ENCODE peak calls at places on chromosomes 6 and 20, in four cellular contexts. One of them, this sample, is unnamed.

GRCh38 chr20:58825450-58825849 is 25.3 kb downstream of the GNAS-AS1 start:
- DNase-seq in MCF 10A: no peak
- DNase-seq in HEK293T: no peak
- DNase-seq in omental fat pad: no peak
- DNase-seq in this sample: no peak

GRCh38 chr20:2086177-2086979 is 15.2 kb upstream of the STK35 start:
- DNase-seq in MCF 10A: no peak
- DNase-seq in HEK293T: no peak
- DNase-seq in omental fat pad: no peak
- DNase-seq in this sample: no peak

GRCh38 chr6:105112577-105112976 is 67.2 kb downstream of the POPDC3 start:
- DNase-seq in MCF 10A: no peak
- DNase-seq in HEK293T: no peak
- DNase-seq in omental fat pad: no peak
- DNase-seq in this sample: no peak

GRCh38 chr20:45611054-45611453 is 18.5 kb upstream of the WFDC10A start:
- DNase-seq in MCF 10A: peak; percentile 86
- DNase-seq in HEK293T: no peak
- DNase-seq in omental fat pad: no peak
- DNase-seq in this sample: no peak

GRCh38 chr6:65852369-65852852 is 145.4 kb upstream of the EYS start:
- DNase-seq in MCF 10A: no peak
- DNase-seq in HEK293T: no peak
- DNase-seq in omental fat pad: no peak
- DNase-seq in this sample: no peak

GRCh38 chr6:105667061-105667460 is 264.2 kb upstream of the PREP start:
- DNase-seq in MCF 10A: no peak
- DNase-seq in HEK293T: no peak
- DNase-seq in omental fat pad: no peak
- DNase-seq in this sample: no peak

GRCh38 chr6:70834520-70834919 is 122.3 kb downstream of the B3GAT2 start:
- DNase-seq in MCF 10A: peak; percentile 8
- DNase-seq in HEK293T: no peak
- DNase-seq in omental fat pad: no peak
- DNase-seq in this sample: no peak

GRCh38 chr20:50481741-50482140 is 28.4 kb upstream of the PTPN1 start:
- DNase-seq in MCF 10A: no peak
- DNase-seq in HEK293T: no peak
- DNase-seq in omental fat pad: no peak
- DNase-seq in this sample: no peak

GRCh38 chr20:44407402-44408184 is 52.1 kb downstream of the HNF4A start:
- DNase-seq in MCF 10A: peak; percentile 95
- DNase-seq in HEK293T: no peak
- DNase-seq in omental fat pad: no peak
- DNase-seq in this sample: no peak

GRCh38 chr6:63744810-63745209 is 109.2 kb downstream of the PHF3 start:
- DNase-seq in MCF 10A: no peak
- DNase-seq in HEK293T: no peak
- DNase-seq in omental fat pad: no peak
- DNase-seq in this sample: no peak

GRCh38 chr6:41056768-41057490 is 3.9 kb downstream of the APOBEC2 start:
- DNase-seq in MCF 10A: no peak
- DNase-seq in HEK293T: no peak
- DNase-seq in omental fat pad: no peak
- DNase-seq in this sample: no peak

This sample was measured in thoracic aorta.